ENCODE peak calls at places on chromosomes 16 and 17, in six cellular contexts. One of them, this sample, is unnamed.

GRCh38 chr17:45228985-45229517 is 7.4 kb downstream of the FMNL1 start:
- DNase-seq in K562: peak
- DNase-seq in HepG2: peak
- DNase-seq in GM12878: peak
- DNase-seq in A549: peak
- DNase-seq in NB4: peak
- DNase-seq in this sample: no peak

GRCh38 chr16:66275795-66276428 is 90.6 kb upstream of the CDH5 start:
- DNase-seq in HepG2: peak
- DNase-seq in NB4: peak
- DNase-seq in A549: peak
- DNase-seq in GM12878: no peak
- DNase-seq in K562: peak
- DNase-seq in this sample: peak

GRCh38 chr17:3029213-3029913 is 34.0 kb downstream of the OR1D5 start:
- DNase-seq in GM12878: no peak
- DNase-seq in K562: no peak
- DNase-seq in HepG2: no peak
- DNase-seq in NB4: no peak
- DNase-seq in A549: no peak
- DNase-seq in this sample: no peak

GRCh38 chr17:52376137-52376536 is 217.6 kb upstream of the CA10 start:
- DNase-seq in GM12878: no peak
- DNase-seq in HepG2: no peak
- DNase-seq in NB4: peak
- DNase-seq in A549: no peak
- DNase-seq in K562: no peak
- DNase-seq in this sample: no peak

GRCh38 chr16:50736448-50736847 is 5.4 kb upstream of the CYLD start:
- DNase-seq in GM12878: no peak
- DNase-seq in HepG2: no peak
- DNase-seq in A549: no peak
- DNase-seq in K562: no peak
- DNase-seq in NB4: no peak
- DNase-seq in this sample: no peak

GRCh38 chr17:32882734-32883133 is 5.8 kb upstream of the MYO1D start:
- DNase-seq in NB4: no peak
- DNase-seq in A549: no peak
- DNase-seq in K562: peak
- DNase-seq in GM12878: no peak
- DNase-seq in HepG2: no peak
- DNase-seq in this sample: no peak

GRCh38 chr17:19979917-19980770 is 2.5 kb upstream of the AKAP10 start:
- DNase-seq in NB4: peak
- DNase-seq in HepG2: no peak
- DNase-seq in K562: no peak
- DNase-seq in A549: no peak
- DNase-seq in GM12878: no peak
- DNase-seq in this sample: peak

GRCh38 chr17:2792541-2793169 is 3.6 kb upstream of the RAP1GAP2 start:
- DNase-seq in K562: no peak
- DNase-seq in A549: no peak
- DNase-seq in HepG2: no peak
- DNase-seq in NB4: peak
- DNase-seq in GM12878: no peak
- DNase-seq in this sample: no peak

GRCh38 chr16:14119799-14120198 is 48.7 kb downstream of the MRTFB start:
- DNase-seq in A549: no peak
- DNase-seq in K562: no peak
- DNase-seq in GM12878: no peak
- DNase-seq in HepG2: no peak
- DNase-seq in NB4: no peak
- DNase-seq in this sample: no peak

GRCh38 chr17:69539781-69540319 is 125.4 kb downstream of the MAP2K6 start:
- DNase-seq in K562: no peak
- DNase-seq in NB4: no peak
- DNase-seq in GM12878: no peak
- DNase-seq in A549: peak
- DNase-seq in HepG2: no peak
- DNase-seq in this sample: peak

GRCh38 chr17:7486181-7486580 is 2.0 kb downstream of the POLR2A start:
- DNase-seq in K562: no peak
- DNase-seq in GM12878: no peak
- DNase-seq in HepG2: no peak
- DNase-seq in NB4: no peak
- DNase-seq in A549: no peak
- DNase-seq in this sample: peak

GRCh38 chr16:49659356-49659755 is 196.6 kb downstream of the ZNF423 start:
- DNase-seq in K562: no peak
- DNase-seq in NB4: no peak
- DNase-seq in HepG2: no peak
- DNase-seq in GM12878: no peak
- DNase-seq in A549: no peak
- DNase-seq in this sample: no peak

GRCh38 chr17:65553009-65553645 is 8.3 kb downstream of the AXIN2 start:
- DNase-seq in A549: no peak
- DNase-seq in K562: no peak
- DNase-seq in NB4: no peak
- DNase-seq in GM12878: no peak
- DNase-seq in HepG2: no peak
- DNase-seq in this sample: no peak

GRCh38 chr16:88706288-88706964 is at the start of the genes CTU2 and RNF166:
- DNase-seq in A549: peak
- DNase-seq in NB4: peak
- DNase-seq in HepG2: peak
- DNase-seq in GM12878: peak
- DNase-seq in K562: peak
- DNase-seq in this sample: peak

GRCh38 chr16:11348737-11349598 is 3.7 kb downstream of the RMI2 start:
- DNase-seq in HepG2: no peak
- DNase-seq in K562: no peak
- DNase-seq in NB4: no peak
- DNase-seq in A549: no peak
- DNase-seq in GM12878: no peak
- DNase-seq in this sample: no peak

GRCh38 chr17:82875418-82875856 is 35.6 kb upstream of the ZNF750 start:
- DNase-seq in GM12878: no peak
- DNase-seq in NB4: no peak
- DNase-seq in HepG2: peak
- DNase-seq in K562: no peak
- DNase-seq in A549: no peak
- DNase-seq in this sample: peak

GRCh38 chr16:2163211-2163881 is 7.8 kb downstream of the TRAF7 start:
- DNase-seq in GM12878: no peak
- DNase-seq in HepG2: peak
- DNase-seq in A549: no peak
- DNase-seq in K562: no peak
- DNase-seq in NB4: no peak
- DNase-seq in this sample: no peak

GRCh38 chr17:74527081-74527480 is 4.2 kb downstream of the CD300LB start:
- DNase-seq in HepG2: no peak
- DNase-seq in K562: no peak
- DNase-seq in NB4: no peak
- DNase-seq in GM12878: no peak
- DNase-seq in A549: no peak
- DNase-seq in this sample: no peak

GRCh38 chr16:50521246-50521900 is 26.8 kb upstream of the NKD1 start:
- DNase-seq in K562: no peak
- DNase-seq in A549: no peak
- DNase-seq in HepG2: no peak
- DNase-seq in NB4: no peak
- DNase-seq in GM12878: no peak
- DNase-seq in this sample: no peak

GRCh38 chr16:48054881-48055601 is 100.8 kb downstream of the ABCC12 start:
- DNase-seq in K562: peak
- DNase-seq in GM12878: no peak
- DNase-seq in NB4: peak
- DNase-seq in A549: peak
- DNase-seq in HepG2: peak
- DNase-seq in this sample: peak

GRCh38 chr16:69049146-69049545 is 56.3 kb upstream of the HAS3 start:
- DNase-seq in K562: no peak
- DNase-seq in HepG2: no peak
- DNase-seq in NB4: no peak
- DNase-seq in GM12878: no peak
- DNase-seq in A549: no peak
- DNase-seq in this sample: no peak

GRCh38 chr17:41287050-41287449 is 11.6 kb downstream of the KRTAP9-7 start:
- DNase-seq in GM12878: no peak
- DNase-seq in HepG2: peak
- DNase-seq in K562: peak
- DNase-seq in NB4: no peak
- DNase-seq in A549: peak
- DNase-seq in this sample: no peak

GRCh38 chr17:33291248-33292183 is 1.6 kb downstream of the ASIC2 start:
- DNase-seq in HepG2: no peak
- DNase-seq in GM12878: no peak
- DNase-seq in NB4: no peak
- DNase-seq in A549: peak
- DNase-seq in K562: peak
- DNase-seq in this sample: peak

GRCh38 chr16:84065536-84066132 is 23.0 kb upstream of the SLC38A8 start:
- DNase-seq in GM12878: no peak
- DNase-seq in A549: peak
- DNase-seq in HepG2: peak
- DNase-seq in K562: peak
- DNase-seq in NB4: peak
- DNase-seq in this sample: peak

GRCh38 chr17:61496957-61497653 is 44.9 kb downstream of the TBX4 start:
- DNase-seq in HepG2: peak
- DNase-seq in K562: no peak
- DNase-seq in GM12878: no peak
- DNase-seq in A549: no peak
- DNase-seq in NB4: no peak
- DNase-seq in this sample: no peak

GRCh38 chr17:61494325-61495160 is 42.3 kb downstream of the TBX4 start:
- DNase-seq in HepG2: peak
- DNase-seq in NB4: no peak
- DNase-seq in A549: no peak
- DNase-seq in K562: no peak
- DNase-seq in GM12878: no peak
- DNase-seq in this sample: no peak

GRCh38 chr17:61492759-61493526 is 40.7 kb downstream of the TBX4 start:
- DNase-seq in A549: no peak
- DNase-seq in K562: no peak
- DNase-seq in HepG2: peak
- DNase-seq in GM12878: no peak
- DNase-seq in NB4: no peak
- DNase-seq in this sample: no peak

GRCh38 chr17:61496174-61496956 is 44.1 kb downstream of the TBX4 start:
- DNase-seq in HepG2: no peak
- DNase-seq in NB4: no peak
- DNase-seq in GM12878: no peak
- DNase-seq in K562: no peak
- DNase-seq in A549: no peak
- DNase-seq in this sample: no peak

GRCh38 chr17:61495161-61495857 is 43.1 kb downstream of the TBX4 start:
- DNase-seq in K562: no peak
- DNase-seq in NB4: peak
- DNase-seq in HepG2: no peak
- DNase-seq in GM12878: no peak
- DNase-seq in A549: no peak
- DNase-seq in this sample: peak
- TF ChIP-seq MYC in K562: no peak
- TF ChIP-seq MYC in NB4: no peak
- TF ChIP-seq MYC in HepG2: no peak
- TF ChIP-seq MYC in GM12878: no peak
- TF ChIP-seq MYC in A549: no peak
- TF ChIP-seq MYC in this sample: no peak

GRCh38 chr16:3175157-3176153 is 12.5 kb upstream of the OR1F1 start:
- DNase-seq in K562: peak
- DNase-seq in NB4: peak
- DNase-seq in HepG2: peak
- DNase-seq in GM12878: no peak
- DNase-seq in A549: peak
- DNase-seq in this sample: peak
- TF ChIP-seq MYC in K562: no peak
- TF ChIP-seq MYC in NB4: no peak
- TF ChIP-seq MYC in HepG2: no peak
- TF ChIP-seq MYC in GM12878: no peak
- TF ChIP-seq MYC in A549: no peak
- TF ChIP-seq MYC in this sample: no peak

GRCh38 chr17:38572292-38572664 is 33.5 kb downstream of the SRCIN1 start:
- DNase-seq in NB4: no peak
- DNase-seq in K562: peak
- DNase-seq in GM12878: no peak
- DNase-seq in A549: no peak
- DNase-seq in HepG2: no peak
- DNase-seq in this sample: no peak
- TF ChIP-seq MYC in NB4: no peak
- TF ChIP-seq MYC in K562: no peak
- TF ChIP-seq MYC in GM12878: no peak
- TF ChIP-seq MYC in A549: no peak
- TF ChIP-seq MYC in HepG2: no peak
- TF ChIP-seq MYC in this sample: no peak

GRCh38 chr17:996554-997344 is at the start of gene TIMM22:
- DNase-seq in HepG2: peak
- DNase-seq in A549: peak
- DNase-seq in GM12878: peak
- DNase-seq in K562: peak
- DNase-seq in NB4: peak
- DNase-seq in this sample: peak
- TF ChIP-seq MYC in HepG2: peak
- TF ChIP-seq MYC in A549: peak
- TF ChIP-seq MYC in GM12878: no peak
- TF ChIP-seq MYC in K562: no peak
- TF ChIP-seq MYC in NB4: peak
- TF ChIP-seq MYC in this sample: peak